ENCODE peak calls at places on chromosomes 5 and 9, in nine cellular contexts. One of them, this sample, is unnamed.

GRCh38 chr5:170112876-170113516 is 7.3 kb downstream of the FOXI1 start:
- DNase-seq in endodermal cell: peak; percentile 62
- DNase-seq in A549: no peak
- DNase-seq in MM.1S: no peak
- DNase-seq in GM12865: no peak
- DNase-seq in pancreas: no peak
- DNase-seq in GM23338: peak; percentile 40
- DNase-seq in psoas muscle: no peak
- DNase-seq in stomach: no peak
- DNase-seq in this sample: no peak

GRCh38 chr9:27181381-27181780 is 72.4 kb downstream of the TEK start:
- DNase-seq in pancreas: no peak
- DNase-seq in endodermal cell: no peak
- DNase-seq in stomach: no peak
- DNase-seq in psoas muscle: no peak
- DNase-seq in MM.1S: no peak
- DNase-seq in GM23338: no peak
- DNase-seq in GM12865: no peak
- DNase-seq in A549: no peak
- DNase-seq in this sample: peak; percentile 68

GRCh38 chr9:110650991-110651411 is 17.6 kb upstream of the MUSK start:
- DNase-seq in GM12865: no peak
- DNase-seq in psoas muscle: no peak
- DNase-seq in stomach: no peak
- DNase-seq in endodermal cell: no peak
- DNase-seq in A549: no peak
- DNase-seq in pancreas: no peak
- DNase-seq in MM.1S: no peak
- DNase-seq in GM23338: no peak
- DNase-seq in this sample: peak; percentile 97

GRCh38 chr9:21465859-21466518 is 16.1 kb downstream of the IFNE start:
- DNase-seq in GM23338: peak; percentile 84
- DNase-seq in psoas muscle: no peak
- DNase-seq in pancreas: no peak
- DNase-seq in MM.1S: peak; percentile 50
- DNase-seq in stomach: no peak
- DNase-seq in GM12865: peak; percentile 49
- DNase-seq in endodermal cell: no peak
- DNase-seq in A549: peak; percentile 56
- DNase-seq in this sample: peak; percentile 65

GRCh38 chr5:83972909-83973308 is 252.3 kb upstream of the HAPLN1 start:
- DNase-seq in A549: no peak
- DNase-seq in psoas muscle: no peak
- DNase-seq in endodermal cell: no peak
- DNase-seq in GM23338: no peak
- DNase-seq in stomach: no peak
- DNase-seq in GM12865: no peak
- DNase-seq in MM.1S: no peak
- DNase-seq in pancreas: no peak
- DNase-seq in this sample: no peak

GRCh38 chr5:142322747-142323479 is 1.9 kb downstream of the SPRY4 start:
- DNase-seq in GM23338: no peak
- DNase-seq in stomach: no peak
- DNase-seq in endodermal cell: peak; percentile 53
- DNase-seq in MM.1S: no peak
- DNase-seq in pancreas: no peak
- DNase-seq in A549: no peak
- DNase-seq in psoas muscle: no peak
- DNase-seq in GM12865: no peak
- DNase-seq in this sample: peak; percentile 42

GRCh38 chr5:91190333-91190680 is 192.8 kb downstream of the ARRDC3 start:
- DNase-seq in GM12865: peak; percentile 36
- DNase-seq in endodermal cell: no peak
- DNase-seq in GM23338: peak; percentile 11
- DNase-seq in psoas muscle: no peak
- DNase-seq in stomach: no peak
- DNase-seq in MM.1S: peak; percentile 30
- DNase-seq in pancreas: no peak
- DNase-seq in A549: no peak
- DNase-seq in this sample: no peak

GRCh38 chr9:128556915-128557634 is 4.7 kb downstream of the SPTAN1 start:
- DNase-seq in pancreas: no peak
- DNase-seq in stomach: no peak
- DNase-seq in A549: no peak
- DNase-seq in GM12865: no peak
- DNase-seq in MM.1S: no peak
- DNase-seq in psoas muscle: no peak
- DNase-seq in GM23338: no peak
- DNase-seq in endodermal cell: no peak
- DNase-seq in this sample: no peak

GRCh38 chr5:159463590-159464321 is 133.5 kb upstream of the IL12B start:
- DNase-seq in MM.1S: no peak
- DNase-seq in GM23338: no peak
- DNase-seq in stomach: no peak
- DNase-seq in endodermal cell: no peak
- DNase-seq in pancreas: no peak
- DNase-seq in GM12865: no peak
- DNase-seq in A549: peak; percentile 47
- DNase-seq in psoas muscle: no peak
- DNase-seq in this sample: no peak

GRCh38 chr5:99331061-99331460 is 402.3 kb upstream of the CHD1 start:
- DNase-seq in GM12865: no peak
- DNase-seq in endodermal cell: no peak
- DNase-seq in A549: no peak
- DNase-seq in pancreas: no peak
- DNase-seq in MM.1S: no peak
- DNase-seq in GM23338: no peak
- DNase-seq in stomach: no peak
- DNase-seq in psoas muscle: no peak
- DNase-seq in this sample: no peak

GRCh38 chr5:139658501-139658927 is 10.4 kb downstream of the CXXC5 start:
- DNase-seq in GM23338: no peak
- DNase-seq in A549: no peak
- DNase-seq in pancreas: no peak
- DNase-seq in endodermal cell: no peak
- DNase-seq in GM12865: no peak
- DNase-seq in MM.1S: no peak
- DNase-seq in psoas muscle: peak; percentile 63
- DNase-seq in stomach: no peak
- DNase-seq in this sample: no peak

GRCh38 chr5:167870055-167870454 is 421.4 kb upstream of the WWC1 start:
- DNase-seq in endodermal cell: no peak
- DNase-seq in stomach: no peak
- DNase-seq in pancreas: no peak
- DNase-seq in MM.1S: no peak
- DNase-seq in psoas muscle: no peak
- DNase-seq in A549: no peak
- DNase-seq in GM12865: no peak
- DNase-seq in GM23338: no peak
- DNase-seq in this sample: no peak

GRCh38 chr5:150625164-150625535 is 15.3 kb upstream of the SYNPO start:
- DNase-seq in stomach: peak; percentile 49
- DNase-seq in pancreas: no peak
- DNase-seq in endodermal cell: no peak
- DNase-seq in GM23338: peak; percentile 34
- DNase-seq in psoas muscle: peak; percentile 76
- DNase-seq in GM12865: no peak
- DNase-seq in MM.1S: no peak
- DNase-seq in A549: no peak
- DNase-seq in this sample: no peak

GRCh38 chr5:38465702-38466443 is 90.6 kb downstream of the LIFR start:
- DNase-seq in pancreas: no peak
- DNase-seq in endodermal cell: no peak
- DNase-seq in stomach: no peak
- DNase-seq in GM23338: no peak
- DNase-seq in A549: no peak
- DNase-seq in GM12865: no peak
- DNase-seq in psoas muscle: no peak
- DNase-seq in MM.1S: no peak
- DNase-seq in this sample: no peak

GRCh38 chr5:135189024-135189423 is 155.0 kb upstream of the PITX1 start:
- DNase-seq in MM.1S: no peak
- DNase-seq in psoas muscle: no peak
- DNase-seq in GM12865: no peak
- DNase-seq in GM23338: no peak
- DNase-seq in A549: no peak
- DNase-seq in pancreas: no peak
- DNase-seq in endodermal cell: no peak
- DNase-seq in stomach: no peak
- DNase-seq in this sample: no peak

GRCh38 chr9:125435776-125436612 is 174.4 kb downstream of the GAPVD1 start:
- DNase-seq in endodermal cell: no peak
- DNase-seq in A549: no peak
- DNase-seq in stomach: no peak
- DNase-seq in pancreas: no peak
- DNase-seq in GM23338: no peak
- DNase-seq in GM12865: no peak
- DNase-seq in MM.1S: no peak
- DNase-seq in psoas muscle: no peak
- DNase-seq in this sample: no peak

GRCh38 chr9:96875460-96876142 is 21.3 kb upstream of the ZNF782 start:
- DNase-seq in A549: peak; percentile 89
- DNase-seq in psoas muscle: peak; percentile 32
- DNase-seq in MM.1S: peak; percentile 89
- DNase-seq in pancreas: peak; percentile 80
- DNase-seq in GM23338: peak; percentile 100
- DNase-seq in endodermal cell: peak; percentile 97
- DNase-seq in GM12865: peak; percentile 91
- DNase-seq in stomach: peak; percentile 70
- DNase-seq in this sample: no peak

GRCh38 chr9:14661421-14662059 is 31.7 kb downstream of the ZDHHC21 start:
- DNase-seq in GM23338: peak; percentile 54
- DNase-seq in endodermal cell: no peak
- DNase-seq in GM12865: peak; percentile 18
- DNase-seq in stomach: no peak
- DNase-seq in psoas muscle: no peak
- DNase-seq in A549: no peak
- DNase-seq in pancreas: no peak
- DNase-seq in MM.1S: peak; percentile 9
- DNase-seq in this sample: no peak

GRCh38 chr9:101440714-101441230 is 5.2 kb upstream of the ALDOB start:
- DNase-seq in GM12865: no peak
- DNase-seq in A549: no peak
- DNase-seq in psoas muscle: no peak
- DNase-seq in stomach: no peak
- DNase-seq in endodermal cell: no peak
- DNase-seq in GM23338: no peak
- DNase-seq in MM.1S: no peak
- DNase-seq in pancreas: no peak
- DNase-seq in this sample: no peak

GRCh38 chr5:158287643-158288228 is 428.8 kb upstream of the CLINT1 start:
- DNase-seq in GM12865: no peak
- DNase-seq in psoas muscle: no peak
- DNase-seq in pancreas: no peak
- DNase-seq in MM.1S: no peak
- DNase-seq in stomach: no peak
- DNase-seq in GM23338: no peak
- DNase-seq in endodermal cell: no peak
- DNase-seq in A549: no peak
- DNase-seq in this sample: no peak
- TF ChIP-seq CTCF in GM12865: no peak
- TF ChIP-seq CTCF in psoas muscle: no peak
- TF ChIP-seq CTCF in pancreas: no peak
- TF ChIP-seq CTCF in MM.1S: no peak
- TF ChIP-seq CTCF in stomach: no peak
- TF ChIP-seq CTCF in GM23338: no peak
- TF ChIP-seq CTCF in endodermal cell: no peak
- TF ChIP-seq CTCF in A549: no peak
- TF ChIP-seq CTCF in this sample: no peak

GRCh38 chr5:149414405-149415244 is 35.5 kb upstream of the IL17B start:
- DNase-seq in endodermal cell: no peak
- DNase-seq in psoas muscle: peak; percentile 39
- DNase-seq in MM.1S: no peak
- DNase-seq in stomach: no peak
- DNase-seq in A549: no peak
- DNase-seq in GM23338: no peak
- DNase-seq in GM12865: no peak
- DNase-seq in pancreas: no peak
- DNase-seq in this sample: no peak
- TF ChIP-seq CTCF in endodermal cell: no peak
- TF ChIP-seq CTCF in psoas muscle: no peak
- TF ChIP-seq CTCF in MM.1S: no peak
- TF ChIP-seq CTCF in stomach: no peak
- TF ChIP-seq CTCF in A549: no peak
- TF ChIP-seq CTCF in GM23338: no peak
- TF ChIP-seq CTCF in GM12865: no peak
- TF ChIP-seq CTCF in pancreas: no peak
- TF ChIP-seq CTCF in this sample: no peak

GRCh38 chr5:180291943-180292831 is at the start of gene MAPK9:
- DNase-seq in A549: peak; percentile 77
- DNase-seq in pancreas: peak; percentile 85
- DNase-seq in endodermal cell: peak; percentile 94
- DNase-seq in stomach: peak; percentile 89
- DNase-seq in GM12865: peak; percentile 91
- DNase-seq in GM23338: peak; percentile 93
- DNase-seq in psoas muscle: peak; percentile 89
- DNase-seq in MM.1S: peak; percentile 89
- DNase-seq in this sample: peak; percentile 49
- TF ChIP-seq CTCF in A549: no peak
- TF ChIP-seq CTCF in pancreas: no peak
- TF ChIP-seq CTCF in endodermal cell: no peak
- TF ChIP-seq CTCF in stomach: no peak
- TF ChIP-seq CTCF in GM12865: no peak
- TF ChIP-seq CTCF in GM23338: no peak
- TF ChIP-seq CTCF in psoas muscle: no peak
- TF ChIP-seq CTCF in MM.1S: no peak
- TF ChIP-seq CTCF in this sample: peak; percentile 18

GRCh38 chr5:102796014-102796413 is 40.9 kb downstream of the PAM start:
- DNase-seq in MM.1S: no peak
- DNase-seq in pancreas: no peak
- DNase-seq in GM23338: no peak
- DNase-seq in GM12865: no peak
- DNase-seq in psoas muscle: no peak
- DNase-seq in endodermal cell: no peak
- DNase-seq in A549: no peak
- DNase-seq in stomach: no peak
- DNase-seq in this sample: no peak

GRCh38 chr5:102792705-102793104 is 37.6 kb downstream of the PAM start:
- DNase-seq in psoas muscle: no peak
- DNase-seq in A549: peak; percentile 6
- DNase-seq in endodermal cell: no peak
- DNase-seq in stomach: no peak
- DNase-seq in pancreas: no peak
- DNase-seq in GM23338: peak; percentile 42
- DNase-seq in GM12865: peak; percentile 29
- DNase-seq in MM.1S: peak; percentile 10
- DNase-seq in this sample: peak; percentile 39

GRCh38 chr5:102795546-102795945 is 40.4 kb downstream of the PAM start:
- DNase-seq in A549: no peak
- DNase-seq in endodermal cell: no peak
- DNase-seq in MM.1S: no peak
- DNase-seq in psoas muscle: no peak
- DNase-seq in stomach: no peak
- DNase-seq in pancreas: no peak
- DNase-seq in GM23338: no peak
- DNase-seq in GM12865: no peak
- DNase-seq in this sample: no peak

GRCh38 chr5:102794677-102795331 is 39.7 kb downstream of the PAM start:
- DNase-seq in endodermal cell: peak; percentile 59
- DNase-seq in MM.1S: no peak
- DNase-seq in GM23338: peak; percentile 62
- DNase-seq in stomach: no peak
- DNase-seq in GM12865: no peak
- DNase-seq in psoas muscle: no peak
- DNase-seq in A549: no peak
- DNase-seq in pancreas: no peak
- DNase-seq in this sample: no peak

GRCh38 chr5:102794047-102794446 is 38.9 kb downstream of the PAM start:
- DNase-seq in GM12865: no peak
- DNase-seq in GM23338: peak; percentile 28
- DNase-seq in stomach: no peak
- DNase-seq in A549: no peak
- DNase-seq in endodermal cell: no peak
- DNase-seq in psoas muscle: no peak
- DNase-seq in pancreas: no peak
- DNase-seq in MM.1S: no peak
- DNase-seq in this sample: no peak
- TF ChIP-seq CTCF in GM12865: no peak
- TF ChIP-seq CTCF in GM23338: no peak
- TF ChIP-seq CTCF in stomach: no peak
- TF ChIP-seq CTCF in A549: no peak
- TF ChIP-seq CTCF in endodermal cell: no peak
- TF ChIP-seq CTCF in psoas muscle: no peak
- TF ChIP-seq CTCF in pancreas: no peak
- TF ChIP-seq CTCF in MM.1S: no peak
- TF ChIP-seq CTCF in this sample: no peak